ENCODE peak calls at places on chromosomes 2 and 18, in nine cellular contexts. One of them, this sample, is unnamed.
A peak's percentile ranks its signal among the peaks of the same experiment; 100 is the strongest.

GRCh38 chr18:52541056-52541455 is 201.1 kb downstream of the DCC start:
- DNase-seq in HCT116: no peak
- DNase-seq in CD4-positive, CD25-positive, alpha-beta regulatory T cell: no peak
- DNase-seq in osteoblast: no peak
- DNase-seq in SJSA1: no peak
- DNase-seq in psoas muscle: no peak
- DNase-seq in right lobe of liver: no peak
- DNase-seq in GM23338: no peak
- DNase-seq in fibroblast of lung: no peak
- DNase-seq in this sample: no peak

GRCh38 chr2:208648368-208648767 is 241.8 kb downstream of the PTH2R start:
- DNase-seq in HCT116: no peak
- DNase-seq in CD4-positive, CD25-positive, alpha-beta regulatory T cell: no peak
- DNase-seq in osteoblast: no peak
- DNase-seq in SJSA1: no peak
- DNase-seq in psoas muscle: no peak
- DNase-seq in right lobe of liver: no peak
- DNase-seq in GM23338: no peak
- DNase-seq in fibroblast of lung: no peak
- DNase-seq in this sample: no peak

GRCh38 chr2:74001121-74001520 is 16.4 kb downstream of the TET3 start:
- DNase-seq in HCT116: no peak
- DNase-seq in CD4-positive, CD25-positive, alpha-beta regulatory T cell: no peak
- DNase-seq in osteoblast: no peak
- DNase-seq in SJSA1: no peak
- DNase-seq in psoas muscle: no peak
- DNase-seq in right lobe of liver: no peak
- DNase-seq in GM23338: no peak
- DNase-seq in fibroblast of lung: no peak
- DNase-seq in this sample: no peak

GRCh38 chr2:231865222-231865621 is 61.0 kb downstream of the NPPC start:
- DNase-seq in HCT116: no peak
- DNase-seq in CD4-positive, CD25-positive, alpha-beta regulatory T cell: no peak
- DNase-seq in osteoblast: no peak
- DNase-seq in SJSA1: no peak
- DNase-seq in psoas muscle: no peak
- DNase-seq in right lobe of liver: no peak
- DNase-seq in GM23338: no peak
- DNase-seq in fibroblast of lung: no peak
- DNase-seq in this sample: no peak

GRCh38 chr2:74587664-74588277 is 33.3 kb downstream of the DOK1 start:
- DNase-seq in HCT116: peak; percentile 8
- DNase-seq in CD4-positive, CD25-positive, alpha-beta regulatory T cell: peak; percentile 85
- DNase-seq in osteoblast: peak; percentile 85
- DNase-seq in SJSA1: peak; percentile 57
- DNase-seq in psoas muscle: peak; percentile 68
- DNase-seq in right lobe of liver: peak; percentile 58
- DNase-seq in GM23338: peak; percentile 82
- DNase-seq in fibroblast of lung: peak; percentile 77
- DNase-seq in this sample: peak; percentile 54

GRCh38 chr2:44731505-44731904 is 210.0 kb upstream of the SIX3 start:
- DNase-seq in HCT116: no peak
- DNase-seq in CD4-positive, CD25-positive, alpha-beta regulatory T cell: no peak
- DNase-seq in osteoblast: no peak
- DNase-seq in SJSA1: no peak
- DNase-seq in psoas muscle: no peak
- DNase-seq in right lobe of liver: no peak
- DNase-seq in GM23338: no peak
- DNase-seq in fibroblast of lung: no peak
- DNase-seq in this sample: no peak

GRCh38 chr2:233063976-233064411 is 3.9 kb downstream of the INPP5D start:
- DNase-seq in HCT116: no peak
- DNase-seq in CD4-positive, CD25-positive, alpha-beta regulatory T cell: no peak
- DNase-seq in osteoblast: no peak
- DNase-seq in SJSA1: no peak
- DNase-seq in psoas muscle: no peak
- DNase-seq in right lobe of liver: peak; percentile 55
- DNase-seq in GM23338: no peak
- DNase-seq in fibroblast of lung: no peak
- DNase-seq in this sample: no peak

GRCh38 chr2:234308073-234308813 is 188.6 kb downstream of the ARL4C start:
- DNase-seq in HCT116: no peak
- DNase-seq in CD4-positive, CD25-positive, alpha-beta regulatory T cell: no peak
- DNase-seq in osteoblast: no peak
- DNase-seq in SJSA1: peak; percentile 82
- DNase-seq in psoas muscle: no peak
- DNase-seq in right lobe of liver: no peak
- DNase-seq in GM23338: no peak
- DNase-seq in fibroblast of lung: no peak
- DNase-seq in this sample: no peak

GRCh38 chr2:127515383-127515915 is 10.8 kb downstream of the IWS1 start:
- DNase-seq in HCT116: no peak
- DNase-seq in CD4-positive, CD25-positive, alpha-beta regulatory T cell: no peak
- DNase-seq in osteoblast: peak; percentile 38
- DNase-seq in SJSA1: no peak
- DNase-seq in psoas muscle: no peak
- DNase-seq in right lobe of liver: no peak
- DNase-seq in GM23338: peak; percentile 8
- DNase-seq in fibroblast of lung: peak; percentile 15
- DNase-seq in this sample: no peak

GRCh38 chr2:71719520-71720282 is 266.3 kb downstream of the DYSF start:
- DNase-seq in HCT116: no peak
- DNase-seq in CD4-positive, CD25-positive, alpha-beta regulatory T cell: no peak
- DNase-seq in osteoblast: no peak
- DNase-seq in SJSA1: peak; percentile 19
- DNase-seq in psoas muscle: no peak
- DNase-seq in right lobe of liver: no peak
- DNase-seq in GM23338: no peak
- DNase-seq in fibroblast of lung: no peak
- DNase-seq in this sample: no peak

GRCh38 chr2:40213071-40213470 is 238.8 kb downstream of the SLC8A1 start:
- DNase-seq in HCT116: no peak
- DNase-seq in CD4-positive, CD25-positive, alpha-beta regulatory T cell: no peak
- DNase-seq in osteoblast: peak; percentile 51
- DNase-seq in SJSA1: no peak
- DNase-seq in psoas muscle: no peak
- DNase-seq in right lobe of liver: no peak
- DNase-seq in GM23338: peak; percentile 18
- DNase-seq in fibroblast of lung: peak; percentile 46
- DNase-seq in this sample: no peak

GRCh38 chr2:11701831-11702301 is 31.9 kb upstream of the NTSR2 start:
- DNase-seq in HCT116: no peak
- DNase-seq in CD4-positive, CD25-positive, alpha-beta regulatory T cell: no peak
- DNase-seq in osteoblast: no peak
- DNase-seq in SJSA1: no peak
- DNase-seq in psoas muscle: no peak
- DNase-seq in right lobe of liver: no peak
- DNase-seq in GM23338: no peak
- DNase-seq in fibroblast of lung: no peak
- DNase-seq in this sample: no peak

GRCh38 chr2:240578110-240578450 is 8.5 kb upstream of the CAPN10 start:
- DNase-seq in HCT116: no peak
- DNase-seq in CD4-positive, CD25-positive, alpha-beta regulatory T cell: no peak
- DNase-seq in osteoblast: no peak
- DNase-seq in SJSA1: no peak
- DNase-seq in psoas muscle: no peak
- DNase-seq in right lobe of liver: no peak
- DNase-seq in GM23338: no peak
- DNase-seq in fibroblast of lung: no peak
- DNase-seq in this sample: no peak
- H3K36me3 ChIP-seq in HCT116: no peaks in the 10 kb centered on the region
- H3K36me3 ChIP-seq in CD4-positive, CD25-positive, alpha-beta regulatory T cell: peaks cover 29% of the 10 kb centered on the region
- H3K36me3 ChIP-seq in osteoblast: peaks cover 4% of the 10 kb centered on the region
- H3K36me3 ChIP-seq in SJSA1: peaks cover 59% of the 10 kb centered on the region
- H3K36me3 ChIP-seq in psoas muscle: no peaks in the 10 kb centered on the region
- H3K36me3 ChIP-seq in right lobe of liver: no peaks in the 10 kb centered on the region
- H3K36me3 ChIP-seq in GM23338: no peaks in the 10 kb centered on the region
- H3K36me3 ChIP-seq in fibroblast of lung: peaks cover 5% of the 10 kb centered on the region
- H3K36me3 ChIP-seq in this sample: peaks cover 58% of the 10 kb centered on the region

DNA sequence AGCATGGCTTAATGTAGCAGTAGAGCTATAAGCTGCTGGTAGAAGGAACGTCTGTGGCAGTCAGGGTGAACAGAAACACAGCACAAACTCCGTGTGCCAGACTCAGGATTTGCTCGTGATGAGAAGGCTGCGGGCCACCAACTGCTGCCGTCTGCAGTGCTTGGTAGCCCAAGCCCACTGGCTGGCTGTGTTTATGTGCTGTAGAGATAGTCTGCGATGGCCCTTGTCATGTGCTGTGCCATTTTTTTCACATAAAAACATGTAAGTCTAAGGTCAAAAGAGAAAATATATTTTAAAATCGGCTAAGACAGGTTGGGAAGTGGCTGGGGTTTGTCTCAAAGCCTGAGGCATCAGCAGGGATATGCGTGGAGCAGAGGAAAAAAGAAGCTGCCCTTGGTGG is 78.7 kb downstream of the PRPF40A start:
- DNase-seq in HCT116: no peak
- DNase-seq in CD4-positive, CD25-positive, alpha-beta regulatory T cell: no peak
- DNase-seq in osteoblast: no peak
- DNase-seq in SJSA1: no peak
- DNase-seq in psoas muscle: no peak
- DNase-seq in right lobe of liver: no peak
- DNase-seq in GM23338: no peak
- DNase-seq in fibroblast of lung: no peak
- DNase-seq in this sample: no peak
- H3K36me3 ChIP-seq in HCT116: peaks cover 10% of the 10 kb centered on the region
- H3K36me3 ChIP-seq in CD4-positive, CD25-positive, alpha-beta regulatory T cell: no peaks in the 10 kb centered on the region
- H3K36me3 ChIP-seq in osteoblast: peaks cover 18% of the 10 kb centered on the region
- H3K36me3 ChIP-seq in SJSA1: peaks cover 16% of the 10 kb centered on the region
- H3K36me3 ChIP-seq in psoas muscle: peaks cover 19% of the 10 kb centered on the region
- H3K36me3 ChIP-seq in right lobe of liver: no peaks in the 10 kb centered on the region
- H3K36me3 ChIP-seq in GM23338: peaks cover 34% of the 10 kb centered on the region
- H3K36me3 ChIP-seq in fibroblast of lung: peaks cover 6% of the 10 kb centered on the region
- H3K36me3 ChIP-seq in this sample: peaks cover 50% of the 10 kb centered on the region

GRCh38 chr2:219356834-219357233 is 24.3 kb upstream of the RESP18 start:
- DNase-seq in HCT116: no peak
- DNase-seq in CD4-positive, CD25-positive, alpha-beta regulatory T cell: no peak
- DNase-seq in osteoblast: no peak
- DNase-seq in SJSA1: no peak
- DNase-seq in psoas muscle: no peak
- DNase-seq in right lobe of liver: no peak
- DNase-seq in GM23338: no peak
- DNase-seq in fibroblast of lung: no peak
- DNase-seq in this sample: no peak
- H3K36me3 ChIP-seq in HCT116: no peaks in the 10 kb centered on the region
- H3K36me3 ChIP-seq in CD4-positive, CD25-positive, alpha-beta regulatory T cell: no peaks in the 10 kb centered on the region
- H3K36me3 ChIP-seq in osteoblast: no peaks in the 10 kb centered on the region
- H3K36me3 ChIP-seq in SJSA1: no peaks in the 10 kb centered on the region
- H3K36me3 ChIP-seq in psoas muscle: no peaks in the 10 kb centered on the region
- H3K36me3 ChIP-seq in right lobe of liver: no peaks in the 10 kb centered on the region
- H3K36me3 ChIP-seq in GM23338: no peaks in the 10 kb centered on the region
- H3K36me3 ChIP-seq in fibroblast of lung: no peaks in the 10 kb centered on the region
- H3K36me3 ChIP-seq in this sample: no peaks in the 10 kb centered on the region

DNA sequence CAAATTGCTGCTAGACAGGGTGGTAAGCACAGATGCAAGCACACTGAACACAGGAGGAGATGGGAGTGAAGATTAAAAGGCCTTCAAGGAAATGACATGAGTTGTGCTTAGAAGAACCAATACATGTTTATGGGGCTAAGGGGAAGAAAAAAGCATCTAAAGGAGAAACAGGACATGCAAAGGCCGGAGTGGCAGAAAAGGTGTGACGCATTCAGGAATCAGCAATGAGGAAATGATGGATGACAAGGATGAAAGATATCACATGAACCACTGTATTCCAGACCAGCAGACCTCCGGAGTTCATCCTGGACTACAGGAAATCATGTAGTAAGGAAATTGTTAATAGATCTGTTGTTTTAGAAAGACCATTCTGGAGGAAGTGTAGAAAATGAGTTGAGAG is 42.8 kb downstream of the PPP4R1 start:
- DNase-seq in HCT116: no peak
- DNase-seq in CD4-positive, CD25-positive, alpha-beta regulatory T cell: no peak
- DNase-seq in osteoblast: no peak
- DNase-seq in SJSA1: no peak
- DNase-seq in psoas muscle: no peak
- DNase-seq in right lobe of liver: no peak
- DNase-seq in GM23338: no peak
- DNase-seq in fibroblast of lung: no peak
- DNase-seq in this sample: no peak
- H3K36me3 ChIP-seq in HCT116: peaks cover 37% of the 10 kb centered on the region
- H3K36me3 ChIP-seq in CD4-positive, CD25-positive, alpha-beta regulatory T cell: peaks cover 49% of the 10 kb centered on the region
- H3K36me3 ChIP-seq in osteoblast: peaks cover 58% of the 10 kb centered on the region
- H3K36me3 ChIP-seq in SJSA1: peaks cover 92% of the 10 kb centered on the region
- H3K36me3 ChIP-seq in psoas muscle: no peaks in the 10 kb centered on the region
- H3K36me3 ChIP-seq in right lobe of liver: no peaks in the 10 kb centered on the region
- H3K36me3 ChIP-seq in GM23338: no peaks in the 10 kb centered on the region
- H3K36me3 ChIP-seq in fibroblast of lung: peaks cover 5% of the 10 kb centered on the region
- H3K36me3 ChIP-seq in this sample: peaks cover 53% of the 10 kb centered on the region

GRCh38 chr2:95240091-95240490 is 32.8 kb downstream of the ZNF892 start:
- DNase-seq in HCT116: no peak
- DNase-seq in CD4-positive, CD25-positive, alpha-beta regulatory T cell: no peak
- DNase-seq in osteoblast: no peak
- DNase-seq in SJSA1: no peak
- DNase-seq in psoas muscle: no peak
- DNase-seq in right lobe of liver: no peak
- DNase-seq in GM23338: no peak
- DNase-seq in fibroblast of lung: no peak
- DNase-seq in this sample: no peak
- H3K36me3 ChIP-seq in HCT116: no peaks in the 10 kb centered on the region
- H3K36me3 ChIP-seq in CD4-positive, CD25-positive, alpha-beta regulatory T cell: no peaks in the 10 kb centered on the region
- H3K36me3 ChIP-seq in osteoblast: no peaks in the 10 kb centered on the region
- H3K36me3 ChIP-seq in SJSA1: no peaks in the 10 kb centered on the region
- H3K36me3 ChIP-seq in psoas muscle: no peaks in the 10 kb centered on the region
- H3K36me3 ChIP-seq in right lobe of liver: no peaks in the 10 kb centered on the region
- H3K36me3 ChIP-seq in GM23338: peaks cover 3% of the 10 kb centered on the region
- H3K36me3 ChIP-seq in fibroblast of lung: no peaks in the 10 kb centered on the region
- H3K36me3 ChIP-seq in this sample: no peaks in the 10 kb centered on the region